ENCODE peak calls at places on chromosomes 4 and X, in five cellular contexts. Z, W, X, V and U are unnamed samples. For H3K4me1, the result is how much of the 10 kb centered on the place peaks cover.

GRCh38 chrX:8484360-8484759 is 19.7 kb downstream of the VCX3B start:
- DNase-seq in Z (no peak), W (no peak), X (no peak), V (peak), U (no peak)

GRCh38 chrX:140504371-140505324 is at the start of gene SOX3:
- DNase-seq in Z (no peak), W (no peak), X (no peak), V (no peak), U (peak)

GRCh38 chrX:2677764-2678163 is 13.3 kb upstream of the CD99 start:
- DNase-seq in Z (peak), W (peak), X (peak), V (peak), U (peak)

GRCh38 chr4:113881256-113881655 is 98.2 kb downstream of the ARSJ start:
- DNase-seq in Z (no peak), W (no peak), X (no peak), V (no peak), U (no peak)

GRCh38 chr4:103904126-103904525 is 184.3 kb upstream of the TACR3 start:
- DNase-seq in Z (no peak), W (no peak), X (no peak), V (no peak), U (no peak)

GRCh38 chrX:47129879-47130358 is 14.6 kb downstream of the NDUFB11 start:
- DNase-seq in Z (no peak), W (no peak), X (no peak), V (no peak), U (no peak)

GRCh38 chr4:24949970-24950369 is 37.1 kb upstream of the CCDC149 start:
- DNase-seq in Z (no peak), W (no peak), X (no peak), V (no peak), U (no peak)

GRCh38 chr4:86011117-86011516 is 348.7 kb downstream of the MAPK10 start:
- DNase-seq in Z (no peak), W (no peak), X (no peak), V (no peak), U (no peak)

GRCh38 chr4:164614999-164615398 is 138.9 kb upstream of the SMIM31 start:
- DNase-seq in Z (no peak), W (no peak), X (no peak), V (no peak), U (peak)

GRCh38 chrX:109841869-109842579 is 109.0 kb upstream of the ACSL4 start:
- DNase-seq in Z (no peak), W (no peak), X (no peak), V (no peak), U (no peak)

GRCh38 chr4:137359691-137360315 is 172.5 kb downstream of the PCDH18 start:
- DNase-seq in Z (no peak), W (no peak), X (no peak), V (no peak), U (no peak)

GRCh38 chr4:32462944-32463343 is 1742.8 kb downstream of the PCDH7 start:
- DNase-seq in Z (peak), W (no peak), X (no peak), V (no peak), U (peak)

GRCh38 chr4:98614655-98615054 is 43.8 kb downstream of the TSPAN5 start:
- DNase-seq in Z (no peak), W (no peak), X (no peak), V (no peak), U (no peak)

GRCh38 chr4:190018201-190018920 is 8.7 kb downstream of the FRG2 start:
- DNase-seq in Z (no peak), W (no peak), X (no peak), V (no peak), U (no peak)

GRCh38 chr4:38002451-38003071 is 42.4 kb downstream of the PTTG2 start:
- DNase-seq in Z (no peak), W (no peak), X (no peak), V (no peak), U (no peak)

GRCh38 chr4:25252230-25253071 is 18.6 kb downstream of the PI4K2B start:
- DNase-seq in Z (no peak), W (no peak), X (no peak), V (no peak), U (no peak)

GRCh38 chr4:107862658-107863057 is 37.9 kb downstream of the SGMS2 start:
- DNase-seq in Z (peak), W (no peak), X (no peak), V (no peak), U (no peak)

GRCh38 chr4:52059372-52059771 is 8.3 kb downstream of the SPATA18 start:
- DNase-seq in Z (no peak), W (no peak), X (no peak), V (no peak), U (no peak)

GRCh38 chr4:153273736-153274135 is 69.5 kb downstream of the TRIM2 start:
- DNase-seq in Z (no peak), W (no peak), X (no peak), V (no peak), U (no peak)

GRCh38 chr4:140242357-140243284 is 88.6 kb upstream of the MAML3 start:
- DNase-seq in Z (no peak), W (no peak), X (no peak), V (no peak), U (no peak)

GRCh38 chr4:22463179-22463578 is 52.7 kb downstream of the ADGRA3 start:
- DNase-seq in Z (no peak), W (no peak), X (no peak), V (no peak), U (peak)

GRCh38 chrX:50211510-50211909 is 6.9 kb downstream of the CCNB3 start:
- DNase-seq in Z (no peak), W (no peak), X (no peak), V (no peak), U (peak)

GRCh38 chrX:150371877-150372276 is 8.8 kb downstream of the MAMLD1 start:
- DNase-seq in Z (no peak), W (no peak), X (no peak), V (no peak), U (no peak)

GRCh38 chr4:54647070-54647469 is 10.7 kb upstream of the KIT start:
- DNase-seq in Z (no peak), W (no peak), X (no peak), V (no peak), U (no peak)

GRCh38 chrX:80807606-80808159 is 2.0 kb downstream of the BRWD3 start:
- DNase-seq in Z (no peak), W (no peak), X (no peak), V (no peak), U (no peak)

GRCh38 chr4:80526697-80527096 is 191.2 kb downstream of the CFAP299 start:
- DNase-seq in Z (no peak), W (no peak), X (no peak), V (no peak), U (no peak)
- H3K4me1 ChIP-seq in Z (under half), W (under half), X (under half), V (under half), U (under half)

DNA sequence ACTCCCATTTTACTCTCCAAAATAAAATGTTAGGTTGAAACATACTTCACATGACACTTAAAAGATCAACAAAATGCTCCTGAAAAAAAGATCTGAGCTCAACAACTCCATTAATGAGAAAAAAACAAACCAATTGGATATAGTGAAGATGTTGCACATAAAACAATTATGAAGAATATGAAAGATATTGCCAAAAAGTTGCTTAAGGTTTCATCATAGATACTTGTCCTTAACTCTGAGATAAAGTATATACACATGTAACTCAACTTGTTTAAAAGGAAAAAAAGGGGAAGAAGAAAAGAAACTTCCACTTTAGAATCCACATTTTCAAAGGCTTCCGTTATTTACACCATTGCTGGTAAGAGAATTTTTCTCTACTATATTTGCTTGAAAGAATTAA is 2.7 kb downstream of the AFAP1 start:
- DNase-seq in Z (no peak), W (no peak), X (no peak), V (no peak), U (no peak)
- H3K4me3 ChIP-seq in Z (no peak), W (no peak), X (no peak), V (no peak), U (no peak)

GRCh38 chr4:156946508-156947197 is 24.9 kb downstream of the PDGFC start:
- DNase-seq in Z (peak), W (no peak), X (no peak), V (peak), U (no peak)

GRCh38 chr4:156948738-156949137 is 22.9 kb downstream of the PDGFC start:
- DNase-seq in Z (no peak), W (no peak), X (no peak), V (no peak), U (no peak)

GRCh38 chr4:156949373-156949814 is 22.2 kb downstream of the PDGFC start:
- DNase-seq in Z (no peak), W (no peak), X (no peak), V (no peak), U (no peak)

GRCh38 chr4:156950090-156950489 is 21.5 kb downstream of the PDGFC start:
- DNase-seq in Z (no peak), W (no peak), X (no peak), V (no peak), U (no peak)

DNA sequence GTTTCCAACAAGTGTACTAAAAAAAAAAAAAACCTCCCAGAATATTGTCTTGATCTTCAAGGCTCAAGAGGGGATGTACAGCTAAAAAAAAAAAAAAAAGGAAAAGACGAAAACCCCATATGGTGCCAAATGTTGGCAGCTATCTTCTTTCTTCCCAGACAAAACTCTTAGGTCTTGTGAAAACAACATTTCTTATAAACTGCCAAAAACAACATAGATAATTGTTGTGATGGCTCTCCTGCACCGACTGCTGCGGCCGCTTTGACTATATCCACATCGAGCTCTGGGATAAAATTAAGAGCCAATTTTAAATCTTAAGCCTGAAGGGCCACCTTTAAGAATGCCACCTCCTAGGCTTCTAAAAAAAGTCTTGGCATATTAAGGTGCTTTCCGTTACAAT is 23.5 kb downstream of the PDGFC start:
- DNase-seq in Z (no peak), W (no peak), X (no peak), V (no peak), U (no peak)
- H3K4me1 ChIP-seq in Z (under half), W (under half), X (under half), V (half or more), U (under half)

GRCh38 chr4:119081542-119081859 is 54.1 kb upstream of the MYOZ2 start:
- DNase-seq in Z (no peak), W (no peak), X (no peak), V (no peak), U (no peak)
- H3K4me3 ChIP-seq in Z (no peak), W (no peak), X (no peak), V (no peak), U (no peak)

GRCh38 chrX:72126539-72127140 is 5.1 kb downstream of the RTL5 start:
- DNase-seq in Z (peak), W (peak), X (peak), V (peak), U (peak)
- H3K4me1 ChIP-seq in Z (under half), W (under half), X (under half), V (under half), U (under half)

DNA sequence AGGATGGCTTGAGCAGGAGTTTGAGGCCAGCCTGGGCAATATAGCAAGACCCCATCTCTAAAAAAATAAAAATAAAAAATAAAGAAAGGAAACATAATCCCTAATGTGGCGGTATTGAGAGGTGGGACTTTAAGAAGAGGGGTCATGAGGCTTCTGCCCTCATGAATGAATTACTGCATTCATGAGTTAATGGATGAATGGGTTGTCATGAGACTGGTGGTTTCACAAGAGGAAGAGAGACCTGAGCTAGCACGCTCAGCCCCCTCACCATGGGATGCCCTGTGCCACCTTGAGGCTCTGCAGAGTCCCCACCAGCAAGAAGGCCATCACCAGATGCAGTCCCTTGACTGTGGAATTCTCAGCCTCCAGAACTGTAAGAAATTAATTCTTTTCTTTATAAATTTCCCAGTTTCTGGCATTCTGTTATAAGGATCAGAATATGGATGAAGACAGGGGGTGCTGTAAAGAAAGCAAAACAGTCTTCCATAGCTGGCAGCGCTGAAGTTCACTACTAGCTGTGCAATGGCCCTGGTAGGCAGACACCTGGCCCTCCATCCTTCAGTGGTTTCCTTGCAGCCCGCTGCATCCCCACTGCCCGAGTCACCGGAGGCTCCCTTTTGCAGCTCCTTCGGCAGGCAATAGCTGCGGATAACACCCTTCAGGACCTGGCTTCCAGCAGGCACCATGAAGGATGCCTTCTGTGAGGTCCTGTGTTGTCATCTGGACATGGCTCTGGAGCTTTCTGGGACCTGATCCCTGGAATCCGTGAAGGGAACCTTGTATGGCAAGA is 44.8 kb upstream of the NSG1 start:
- DNase-seq in Z (no peak), W (no peak), X (no peak), V (no peak), U (no peak)
- H3K4me3 ChIP-seq in Z (no peak), W (no peak), X (no peak), V (no peak), U (no peak)

DNA sequence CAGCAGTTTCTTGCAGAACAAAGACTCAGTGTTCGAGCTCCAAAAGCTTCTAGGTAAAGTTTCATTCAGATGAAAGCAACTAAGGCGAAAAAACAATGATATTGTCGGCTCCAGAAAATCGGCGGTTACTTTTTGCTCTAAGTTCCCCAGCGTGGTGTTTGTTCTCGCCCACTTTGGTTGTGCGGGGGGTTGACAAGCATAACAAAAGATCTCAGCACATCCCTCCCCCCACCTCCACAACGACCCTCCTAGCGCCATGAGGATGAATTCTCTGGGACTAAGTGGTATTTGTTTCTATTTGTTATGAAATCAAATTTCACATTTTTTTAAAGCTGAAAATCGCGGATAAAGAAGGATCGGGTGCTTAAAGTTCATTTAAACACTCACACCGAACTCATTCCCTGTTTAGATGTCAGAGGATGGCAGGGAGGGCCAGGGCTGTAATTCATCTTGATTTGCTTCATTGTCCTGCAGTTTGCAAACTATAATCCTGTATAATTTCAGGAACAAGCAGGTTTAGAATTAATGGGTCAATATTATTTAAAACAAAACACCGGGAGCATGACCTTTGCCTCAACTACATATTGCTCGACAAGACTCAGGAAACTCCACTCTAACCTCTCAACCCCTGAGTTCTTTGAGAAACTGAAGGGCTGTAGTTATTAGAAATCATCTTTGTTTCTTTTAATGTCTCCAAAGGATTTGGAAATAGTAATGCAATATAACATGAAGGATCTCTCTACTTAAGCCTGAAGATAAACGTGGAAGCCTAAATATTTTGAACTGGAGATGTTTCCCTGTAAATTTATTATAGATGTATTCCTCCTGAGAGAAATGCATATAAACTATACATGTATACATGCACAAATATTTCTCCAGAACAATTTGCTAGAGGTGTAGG is 6.5 kb downstream of the PITX2 start:
- DNase-seq in Z (no peak), W (no peak), X (no peak), V (no peak), U (peak)
- H3K4me1 ChIP-seq in Z (under half), W (under half), X (under half), V (under half), U (under half)

DNA sequence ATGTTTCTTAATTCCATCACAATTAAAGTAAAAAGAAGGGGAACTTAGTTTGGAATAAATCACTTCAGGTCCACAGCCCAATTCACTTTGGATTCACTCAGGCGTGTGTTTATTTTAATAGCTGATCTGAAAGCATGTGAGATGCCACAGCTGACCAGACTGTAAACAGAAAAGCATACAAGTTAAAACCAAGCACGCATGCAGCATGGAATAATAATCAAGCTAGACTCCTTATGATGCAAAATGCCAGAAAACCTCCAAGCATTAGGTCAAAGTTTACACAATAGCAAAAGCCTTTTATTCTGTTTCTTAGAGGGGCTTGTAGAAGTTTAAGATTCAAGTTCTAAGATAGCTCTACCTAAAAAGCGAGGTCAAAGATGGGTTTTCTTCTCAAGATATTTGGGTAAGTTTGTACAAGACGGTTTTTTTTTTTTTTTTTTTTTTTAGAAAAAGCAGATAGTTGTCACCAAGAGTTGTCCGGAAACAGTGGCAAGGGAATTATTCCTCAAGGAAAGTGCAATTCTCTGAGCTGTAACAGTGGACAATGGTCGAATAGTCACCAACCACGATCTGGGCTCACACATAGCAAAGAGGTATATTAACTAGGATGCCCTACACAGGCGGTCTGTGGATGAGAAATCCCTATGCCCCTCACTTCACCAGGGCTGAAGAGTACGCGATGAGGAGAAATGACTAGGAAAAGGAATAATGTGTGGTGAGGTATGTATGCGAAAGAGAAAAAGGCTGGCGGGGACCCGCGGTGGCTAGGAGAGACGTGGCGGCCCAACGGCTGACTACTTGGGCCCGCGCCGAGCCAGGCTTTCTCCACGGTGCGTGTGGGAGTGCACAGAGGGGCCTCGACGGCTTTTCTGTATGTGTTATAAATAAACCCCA is 680 bp upstream of the PRRG1 start:
- DNase-seq in Z (no peak), W (no peak), X (no peak), V (no peak), U (no peak)
- H3K4me3 ChIP-seq in Z (peak), W (peak), X (peak), V (peak), U (peak)

DNA sequence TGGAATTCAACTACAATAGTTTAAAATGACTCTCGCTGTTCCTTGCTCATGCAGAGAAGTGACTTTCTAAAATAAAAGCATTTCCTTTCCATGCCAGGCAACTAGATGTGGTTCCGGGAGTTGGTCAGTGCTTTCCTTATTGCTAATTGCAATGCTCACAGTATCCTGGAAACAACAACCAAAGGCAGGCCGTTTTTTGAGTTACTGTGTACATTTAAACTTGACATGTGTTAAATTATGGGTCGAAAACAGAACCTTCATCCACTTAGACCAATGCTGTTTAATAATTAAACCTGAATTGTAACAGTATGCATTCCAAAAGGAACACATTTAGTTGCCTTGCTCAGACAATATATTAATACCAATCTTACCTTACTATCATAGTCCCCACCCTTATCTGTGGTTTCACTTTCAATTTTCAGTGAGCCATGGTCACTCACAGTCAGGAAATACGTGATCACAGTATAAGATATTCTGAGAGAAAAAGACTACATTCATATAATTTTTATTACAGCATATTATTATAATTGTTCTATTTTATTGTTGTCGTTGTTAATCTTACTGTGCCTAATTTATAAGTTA is 102.6 kb downstream of the HS6ST2 start:
- DNase-seq in Z (no peak), W (no peak), X (no peak), V (no peak), U (no peak)
- H3K4me1 ChIP-seq in Z (under half), W (under half), X (under half), V (under half), U (under half)